ENCODE peak calls at places on chromosomes 5 and 9, in ten cellular contexts. F is GM13976, N is endothelial cell, K is PC-9, W is thyroid gland, O is kidney, Z is neural crest cell, X is foreskin fibroblast, U is fibroblast of lung, J is AG10803. Q is an unnamed sample.

GRCh38 chr5:72071906-72072305 is 35.4 kb upstream of the MAP1B start:
- DNase-seq in F (no peak), N (no peak), K (no peak), W (no peak), O (no peak), Z (no peak), X (no peak), U (no peak), J (no peak), Q (no peak)

GRCh38 chr5:157540707-157541451 is 34.7 kb downstream of the ADAM19 start:
- DNase-seq in F (peak; percentile 70), N (peak; percentile 43), K (no peak), W (peak; percentile 27), O (peak; percentile 84), Z (no peak), X (no peak), U (peak; percentile 71), J (peak; percentile 78), Q (no peak)

GRCh38 chr5:120327180-120327579 is 136.9 kb upstream of the PRR16 start:
- DNase-seq in F (no peak), N (no peak), K (no peak), W (no peak), O (no peak), Z (no peak), X (no peak), U (peak; percentile 51), J (no peak), Q (no peak)

GRCh38 chr9:80811662-80812061 is 877.7 kb downstream of the TLE1 start:
- DNase-seq in F (no peak), N (no peak), K (no peak), W (no peak), O (no peak), Z (no peak), X (no peak), U (no peak), J (no peak), Q (no peak)

GRCh38 chr5:111299067-111299481 is 74.9 kb downstream of the CAMK4 start:
- DNase-seq in F (no peak), N (no peak), K (no peak), W (no peak), O (no peak), Z (no peak), X (no peak), U (peak; percentile 17), J (peak; percentile 0), Q (peak; percentile 60)

GRCh38 chr5:80182802-80183645 is 72.8 kb downstream of the SERINC5 start:
- DNase-seq in F (no peak), N (no peak), K (peak; percentile 78), W (no peak), O (no peak), Z (no peak), X (no peak), U (no peak), J (no peak), Q (no peak)

GRCh38 chr9:134049772-134050588 is 17.8 kb downstream of the BRD3 start:
- DNase-seq in F (no peak), N (no peak), K (no peak), W (no peak), O (peak; percentile 66), Z (no peak), X (no peak), U (no peak), J (no peak), Q (no peak)

GRCh38 chr5:135140805-135141204 is 106.8 kb upstream of the PITX1 start:
- DNase-seq in F (no peak), N (no peak), K (peak; percentile 99), W (no peak), O (peak; percentile 47), Z (no peak), X (peak; percentile 83), U (peak; percentile 29), J (peak; percentile 92), Q (peak; percentile 98)

GRCh38 chr9:94903961-94904421 is 177.5 kb downstream of the AOPEP start:
- DNase-seq in F (no peak), N (no peak), K (no peak), W (no peak), O (no peak), Z (no peak), X (peak; percentile 61), U (no peak), J (peak; percentile 95), Q (no peak)

GRCh38 chr5:149800563-149801103 is 70.5 kb downstream of the PPARGC1B start:
- DNase-seq in F (no peak), N (no peak), K (no peak), W (no peak), O (no peak), Z (no peak), X (no peak), U (no peak), J (no peak), Q (no peak)

GRCh38 chr5:126514159-126515141 is 80.6 kb downstream of the ALDH7A1 start:
- DNase-seq in F (no peak), N (no peak), K (no peak), W (no peak), O (no peak), Z (no peak), X (no peak), U (peak; percentile 60), J (no peak), Q (no peak)

GRCh38 chr5:142342128-142342981 is 17.5 kb upstream of the SPRY4 start:
- DNase-seq in F (no peak), N (no peak), K (peak; percentile 36), W (no peak), O (no peak), Z (no peak), X (no peak), U (peak; percentile 35), J (no peak), Q (peak; percentile 91)

GRCh38 chr9:72315089-72315509 is 49.9 kb downstream of the ZFAND5 start:
- DNase-seq in F (no peak), N (no peak), K (peak; percentile 90), W (peak; percentile 90), O (peak; percentile 93), Z (no peak), X (no peak), U (peak; percentile 89), J (peak; percentile 80), Q (peak; percentile 58)

GRCh38 chr5:135332519-135333150 is 66.4 kb downstream of the MACROH2A1 start:
- DNase-seq in F (peak; percentile 71), N (no peak), K (peak; percentile 69), W (no peak), O (no peak), Z (no peak), X (peak; percentile 52), U (peak; percentile 85), J (peak; percentile 68), Q (peak; percentile 80)

GRCh38 chr9:90860826-90861225 is 59.2 kb downstream of the SYK start:
- DNase-seq in F (no peak), N (no peak), K (no peak), W (no peak), O (no peak), Z (no peak), X (no peak), U (no peak), J (no peak), Q (no peak)

GRCh38 chr9:137811283-137811870 is 66.2 kb upstream of the CACNA1B start:
- DNase-seq in F (no peak), N (no peak), K (no peak), W (no peak), O (peak; percentile 56), Z (no peak), X (peak; percentile 34), U (no peak), J (peak; percentile 13), Q (no peak)

GRCh38 chr9:136861874-136862457 is 4.1 kb downstream of the EDF1 start:
- DNase-seq in F (no peak), N (no peak), K (peak; percentile 28), W (no peak), O (no peak), Z (no peak), X (no peak), U (no peak), J (no peak), Q (no peak)

GRCh38 chr5:9455826-9456434 is 89.9 kb downstream of the SEMA5A start:
- DNase-seq in F (no peak), N (no peak), K (no peak), W (no peak), O (no peak), Z (no peak), X (no peak), U (no peak), J (no peak), Q (no peak)

GRCh38 chr9:4553951-4554381 is 63.7 kb downstream of the SLC1A1 start:
- DNase-seq in F (no peak), N (no peak), K (peak; percentile 64), W (peak; percentile 50), O (no peak), Z (no peak), X (peak; percentile 34), U (peak; percentile 14), J (peak; percentile 43), Q (no peak)

GRCh38 chr9:108142504-108143201 is 653.1 kb upstream of the KLF4 start:
- DNase-seq in F (no peak), N (peak; percentile 7), K (no peak), W (peak; percentile 70), O (peak; percentile 96), Z (peak; percentile 8), X (peak; percentile 86), U (peak; percentile 94), J (peak; percentile 98), Q (no peak)
- TF ChIP-seq CTCF in F (no peak), N (no peak), K (no peak), W (no peak), O (no peak), Z (no peak), X (no peak), U (peak; percentile 30), J (peak; percentile 41), Q (no peak)

GRCh38 chr5:77832938-77833337 is 56.8 kb upstream of the TBCA start:
- DNase-seq in F (no peak), N (peak; percentile 25), K (no peak), W (peak; percentile 29), O (no peak), Z (no peak), X (no peak), U (no peak), J (no peak), Q (no peak)

GRCh38 chr5:77832166-77832770 is 56.1 kb upstream of the TBCA start:
- DNase-seq in F (no peak), N (no peak), K (no peak), W (peak; percentile 21), O (no peak), Z (no peak), X (no peak), U (no peak), J (no peak), Q (no peak)

GRCh38 chr5:77828445-77828844 is 52.3 kb upstream of the TBCA start:
- DNase-seq in F (no peak), N (no peak), K (no peak), W (no peak), O (no peak), Z (no peak), X (no peak), U (no peak), J (no peak), Q (no peak)
- TF ChIP-seq CTCF in F (no peak), N (peak; percentile 65), K (peak; percentile 45), W (no peak), O (no peak), Z (peak; percentile 55), X (no peak), U (peak; percentile 21), J (peak; percentile 11), Q (peak; percentile 23)

GRCh38 chr5:151298063-151298462 is 5.5 kb downstream of the SLC36A3 start:
- DNase-seq in F (no peak), N (peak; percentile 32), K (no peak), W (peak; percentile 20), O (no peak), Z (no peak), X (peak; percentile 42), U (no peak), J (peak; percentile 33), Q (peak; percentile 90)
- TF ChIP-seq CTCF in F (no peak), N (peak; percentile 23), K (no peak), W (no peak), O (no peak), Z (peak; percentile 45), X (peak; percentile 33), U (no peak), J (peak; percentile 50), Q (peak; percentile 68)

GRCh38 chr9:131650254-131650653 is 89.6 kb downstream of the RAPGEF1 start:
- DNase-seq in F (no peak), N (no peak), K (peak; percentile 62), W (no peak), O (peak; percentile 87), Z (no peak), X (peak; percentile 93), U (peak; percentile 87), J (peak; percentile 98), Q (peak; percentile 83)
- TF ChIP-seq CTCF in F (no peak), N (no peak), K (no peak), W (no peak), O (no peak), Z (no peak), X (no peak), U (no peak), J (peak; percentile 20), Q (no peak)